ENCODE peak calls at places on chromosomes 6 and 20, in ten cellular contexts. N is endodermal cell, A is ovary, H is pancreas, B is right cardiac atrium, P is cardiac fibroblast, F is upper lobe of left lung, T is ascending aorta, V is tibial artery, Y is OCI-LY7. Z is an unnamed sample.

GRCh38 chr20:54194724-54195438 is 13.0 kb upstream of the PFDN4 start:
- DNase-seq in V (no peak), P (peak), T (no peak), B (no peak), H (no peak), A (no peak), N (no peak), F (no peak), Y (no peak), Z (no peak)

GRCh38 chr6:112308476-112308875 is 38.7 kb upstream of the RFPL4B start:
- DNase-seq in V (no peak), N (no peak), F (no peak), Y (no peak), B (no peak), T (no peak), A (no peak), H (no peak), P (no peak), Z (no peak)

GRCh38 chr6:155171747-155172191 is 92.0 kb upstream of the CLDN20 start:
- DNase-seq in Y (no peak), B (no peak), H (no peak), F (no peak), A (no peak), N (peak), V (no peak), P (no peak), T (no peak), Z (no peak)

GRCh38 chr6:5084787-5085637 is at the start of gene PPP1R3G:
- DNase-seq in P (peak), F (peak), N (peak), B (peak), A (peak), V (peak), T (no peak), H (no peak), Y (no peak), Z (no peak)

GRCh38 chr6:3228046-3228671 is 706 bp upstream of the TUBB2B start:
- DNase-seq in A (no peak), B (peak), P (no peak), Y (no peak), N (peak), T (peak), V (no peak), F (peak), H (peak), Z (no peak)

GRCh38 chr6:144216668-144217218 is 66.4 kb downstream of the STX11 start:
- DNase-seq in B (peak), A (no peak), T (no peak), P (no peak), F (peak), V (no peak), N (no peak), Y (peak), H (no peak), Z (no peak)

GRCh38 chr6:40146902-40147301 is 212.6 kb upstream of the MOCS1 start:
- DNase-seq in B (no peak), Y (no peak), F (no peak), T (no peak), H (no peak), V (no peak), P (no peak), N (no peak), A (no peak), Z (no peak)

GRCh38 chr6:56522871-56523270 is 119.8 kb downstream of the DST start:
- DNase-seq in H (no peak), P (no peak), N (no peak), Y (no peak), V (no peak), A (no peak), T (no peak), F (no peak), B (no peak), Z (no peak)

GRCh38 chr20:50192364-50193168 is 1.9 kb downstream of the CEBPB start:
- DNase-seq in A (peak), V (peak), B (peak), H (peak), Y (peak), N (peak), F (peak), P (peak), T (peak), Z (peak)

GRCh38 chr6:106512048-106512957 is 117.0 kb downstream of the RTN4IP1 start:
- DNase-seq in T (peak), H (peak), V (peak), Y (peak), F (peak), P (peak), B (peak), A (peak), N (peak), Z (peak)

GRCh38 chr6:57242505-57242904 is 20.4 kb upstream of the RAB23 start:
- DNase-seq in P (peak), V (no peak), F (no peak), A (no peak), Y (no peak), B (no peak), T (no peak), N (no peak), H (no peak), Z (no peak)

GRCh38 chr20:37204056-37204455 is 24.7 kb upstream of the MROH8 start:
- DNase-seq in B (no peak), N (no peak), H (no peak), A (no peak), V (no peak), F (no peak), Y (no peak), P (no peak), T (no peak), Z (no peak)

GRCh38 chr6:42783177-42783875 is 1.5 kb downstream of the BICRAL start:
- DNase-seq in P (peak), A (peak), F (peak), T (peak), V (peak), N (peak), H (peak), B (peak), Y (peak), Z (peak)

GRCh38 chr6:92779758-92780157 is 639.6 kb downstream of the EPHA7 start:
- DNase-seq in N (no peak), A (no peak), H (peak), F (no peak), B (no peak), P (peak), V (no peak), Y (no peak), T (no peak), Z (no peak)

DNA sequence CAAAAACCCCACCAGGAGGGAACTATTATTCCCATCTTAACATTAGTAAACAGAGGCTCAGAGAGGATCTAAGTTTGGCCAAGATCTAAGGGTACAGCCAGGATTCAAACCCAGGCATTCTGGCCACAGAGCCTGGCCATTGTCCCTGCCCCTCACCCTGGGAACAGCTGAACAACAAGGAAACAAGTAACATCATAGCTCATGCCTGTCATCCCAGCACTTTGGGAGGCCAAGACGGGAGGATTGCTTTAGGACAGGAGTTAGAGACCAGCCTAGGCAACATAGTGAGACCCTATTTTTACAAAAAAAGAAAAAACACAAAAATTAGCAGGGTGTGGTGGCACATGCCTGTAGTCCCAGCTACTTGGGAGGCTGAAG is 27.6 kb downstream of the TOX2 start:
- DNase-seq in N (no peak), P (no peak), T (no peak), F (no peak), V (no peak), B (no peak), Y (no peak), H (no peak), A (no peak), Z (no peak)
- H3K4me3 ChIP-seq in N (no peak), P (no peak), T (no peak), F (no peak), V (no peak), B (no peak), Y (no peak), H (no peak), A (no peak), Z (peak)

GRCh38 chr6:158854214-158855101 is 35.3 kb upstream of the EZR start:
- DNase-seq in N (peak), T (no peak), B (no peak), H (no peak), F (no peak), V (no peak), A (no peak), Y (peak), P (peak), Z (peak)

GRCh38 chr6:158852312-158853071 is 33.3 kb upstream of the EZR start:
- DNase-seq in B (no peak), F (peak), P (no peak), T (no peak), N (no peak), V (no peak), H (no peak), Y (no peak), A (no peak), Z (no peak)

GRCh38 chr6:158856261-158856660 is 37.1 kb upstream of the EZR start:
- DNase-seq in A (no peak), B (no peak), T (no peak), F (peak), V (no peak), Y (no peak), N (no peak), H (no peak), P (no peak), Z (no peak)

GRCh38 chr6:158853072-158853871 is 34.1 kb upstream of the EZR start:
- DNase-seq in P (peak), H (peak), F (no peak), A (peak), V (no peak), N (peak), B (peak), Y (peak), T (peak), Z (peak)

GRCh38 chr6:158853872-158854213 is 34.7 kb upstream of the EZR start:
- DNase-seq in A (no peak), P (no peak), B (no peak), Y (no peak), H (no peak), F (no peak), T (no peak), V (no peak), N (no peak), Z (no peak)
- H3K4me3 ChIP-seq in A (no peak), P (no peak), B (no peak), Y (peak), H (no peak), F (no peak), T (no peak), V (no peak), N (peak), Z (peak)

GRCh38 chr20:40690836-40691565 is 2.0 kb upstream of the MAFB start:
- DNase-seq in B (no peak), N (peak), F (peak), P (no peak), A (no peak), T (peak), Y (no peak), V (no peak), H (no peak), Z (no peak)
- H3K4me3 ChIP-seq in B (no peak), N (peak), F (peak), P (no peak), A (no peak), T (peak), Y (no peak), V (peak), H (peak), Z (no peak)

DNA sequence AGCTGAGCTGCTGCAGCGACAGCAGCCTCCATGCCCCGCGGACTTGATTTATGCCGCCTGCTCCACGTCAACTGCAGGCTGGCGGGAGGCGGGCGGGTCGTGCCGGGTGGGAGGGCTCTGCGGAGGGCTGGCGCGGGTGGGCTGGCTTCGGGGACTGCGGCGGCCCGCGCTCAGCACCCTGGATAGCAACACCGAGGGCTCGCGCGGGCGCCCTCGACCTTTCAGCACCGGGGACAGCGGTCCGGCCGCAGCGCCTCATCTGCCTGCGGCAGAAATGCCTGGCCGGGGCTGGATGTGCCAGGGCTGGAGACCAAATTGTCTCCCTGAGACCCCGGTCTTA is 792 bp downstream of the SNAP25 start:
- DNase-seq in P (peak), V (peak), B (peak), T (peak), N (peak), Y (peak), F (peak), H (peak), A (peak), Z (peak)
- H3K4me3 ChIP-seq in P (peak), V (peak), B (peak), T (peak), N (peak), Y (no peak), F (peak), H (peak), A (peak), Z (no peak)

DNA sequence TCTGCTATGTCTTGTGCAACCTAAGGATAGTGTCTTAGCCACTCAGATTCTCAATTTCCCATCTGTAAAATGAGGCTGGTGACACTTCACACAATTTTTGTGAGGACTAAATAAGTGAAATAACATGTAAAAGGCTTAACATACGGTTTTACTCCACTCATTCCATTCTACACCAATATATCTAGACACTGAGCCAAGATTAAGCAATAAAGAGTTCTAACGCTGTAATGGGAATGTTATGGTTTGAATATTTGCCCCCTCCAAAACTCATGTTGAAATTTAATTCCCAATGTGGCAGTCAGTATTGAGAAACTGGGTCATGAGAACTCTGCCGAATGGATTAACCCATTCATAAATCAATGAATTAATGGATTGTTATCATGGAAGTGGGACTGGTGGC is 301.0 kb downstream of the HACE1 start:
- DNase-seq in N (no peak), P (peak), V (no peak), B (no peak), H (no peak), T (no peak), F (no peak), Y (no peak), A (no peak), Z (no peak)
- H3K4me3 ChIP-seq in N (no peak), P (no peak), V (no peak), B (no peak), H (no peak), T (no peak), F (no peak), Y (no peak), A (no peak), Z (no peak)

GRCh38 chr6:41546475-41546865 is 289 bp downstream of the FOXP4 start:
- DNase-seq in H (no peak), T (no peak), N (no peak), A (no peak), Y (peak), V (no peak), F (peak), P (peak), B (no peak), Z (peak)
- H3K4me3 ChIP-seq in H (peak), T (peak), N (no peak), A (peak), Y (peak), V (peak), F (peak), P (peak), B (peak), Z (no peak)

GRCh38 chr6:130969807-130970491 is 93.1 kb downstream of the EPB41L2 start:
- DNase-seq in N (no peak), V (peak), Y (no peak), A (peak), P (peak), F (no peak), H (no peak), B (peak), T (no peak), Z (no peak)
- H3K4me3 ChIP-seq in N (no peak), V (peak), Y (no peak), A (peak), P (peak), F (peak), H (peak), B (peak), T (peak), Z (no peak)

GRCh38 chr6:136720045-136720760 is 72.1 kb downstream of the MAP3K5 start:
- DNase-seq in V (no peak), A (no peak), F (no peak), T (no peak), H (no peak), B (no peak), Y (peak), P (no peak), N (no peak), Z (no peak)

GRCh38 chr6:136721467-136721866 is 70.8 kb downstream of the MAP3K5 start:
- DNase-seq in P (no peak), A (no peak), T (no peak), Y (no peak), B (no peak), V (no peak), F (no peak), H (no peak), N (no peak), Z (no peak)

GRCh38 chr6:136717297-136717990 is 74.8 kb downstream of the MAP3K5 start:
- DNase-seq in Y (peak), H (no peak), V (no peak), B (no peak), F (no peak), N (no peak), P (peak), T (no peak), A (no peak), Z (no peak)

GRCh38 chr6:136718486-136718885 is 73.8 kb downstream of the MAP3K5 start:
- DNase-seq in N (no peak), H (no peak), V (no peak), T (no peak), F (no peak), A (no peak), P (no peak), B (no peak), Y (no peak), Z (no peak)

GRCh38 chr6:136719280-136720044 is 72.8 kb downstream of the MAP3K5 start:
- DNase-seq in A (no peak), T (no peak), Y (peak), V (no peak), N (no peak), H (no peak), F (no peak), B (no peak), P (no peak), Z (no peak)
- H3K4me3 ChIP-seq in A (no peak), T (no peak), Y (peak), V (no peak), N (no peak), H (no peak), F (no peak), B (no peak), P (no peak), Z (no peak)